ENCODE peak calls at places on chromosomes 5 and 9, in seven cellular contexts. U, Q, J, X, O, V and L are unnamed samples.

GRCh38 chr5:7347377-7347776 is 48.6 kb upstream of the ADCY2 start:
- DNase-seq in U (no peak), Q (no peak), J (no peak), X (no peak), O (no peak), V (no peak), L (no peak)

GRCh38 chr9:133679466-133680051 is 43.4 kb downstream of the DBH start:
- DNase-seq in U (no peak), Q (no peak), J (no peak), X (no peak), O (no peak), V (no peak), L (no peak)

GRCh38 chr5:42836070-42836769 is 24.5 kb upstream of the SELENOP start:
- DNase-seq in U (no peak), Q (no peak), J (no peak), X (no peak), O (no peak), V (no peak), L (no peak)

GRCh38 chr5:160166069-160166972 is 47.1 kb upstream of the PWWP2A start:
- DNase-seq in U (no peak), Q (no peak), J (no peak), X (no peak), O (no peak), V (no peak), L (no peak)

GRCh38 chr5:178329331-178329730 is 96.7 kb upstream of the PHYKPL start:
- DNase-seq in U (no peak), Q (no peak), J (no peak), X (no peak), O (no peak), V (no peak), L (no peak)

GRCh38 chr5:72433520-72433919 is 73.7 kb downstream of the ZNF366 start:
- DNase-seq in U (no peak), Q (no peak), J (no peak), X (no peak), O (no peak), V (no peak), L (no peak)

GRCh38 chr9:109903515-109904138 is 123.6 kb downstream of the PALM2AKAP2 start:
- DNase-seq in U (peak; percentile 46), Q (peak; percentile 53), J (peak; percentile 89), X (peak; percentile 73), O (peak; percentile 28), V (peak; percentile 52), L (no peak)

GRCh38 chr9:4826417-4827166 is 33.8 kb downstream of the RCL1 start:
- DNase-seq in U (no peak), Q (no peak), J (no peak), X (no peak), O (no peak), V (no peak), L (no peak)

GRCh38 chr5:157990583-157991181 is 131.7 kb upstream of the CLINT1 start:
- DNase-seq in U (no peak), Q (no peak), J (no peak), X (no peak), O (no peak), V (no peak), L (no peak)

GRCh38 chr9:13974891-13975290 is 339.1 kb downstream of the NFIB start:
- DNase-seq in U (no peak), Q (no peak), J (no peak), X (no peak), O (no peak), V (no peak), L (no peak)

GRCh38 chr5:142770650-142771609 is 753 bp downstream of the ARHGAP26 start:
- DNase-seq in U (peak; percentile 43), Q (peak; percentile 67), J (peak; percentile 62), X (peak; percentile 67), O (peak; percentile 2), V (peak; percentile 34), L (peak; percentile 38)

GRCh38 chr5:171366645-171367044 is 21.0 kb upstream of the NPM1 start:
- DNase-seq in U (no peak), Q (no peak), J (no peak), X (no peak), O (no peak), V (no peak), L (no peak)

GRCh38 chr5:128695791-128696520 is 157.9 kb upstream of the FBN2 start:
- DNase-seq in U (no peak), Q (no peak), J (peak; percentile 34), X (no peak), O (no peak), V (no peak), L (no peak)

GRCh38 chr5:147441191-147441695 is 68.6 kb downstream of the DPYSL3 start:
- DNase-seq in U (no peak), Q (no peak), J (no peak), X (no peak), O (no peak), V (no peak), L (no peak)

GRCh38 chr9:136409557-136410455 is 608 bp downstream of the ENTR1 start:
- DNase-seq in U (peak; percentile 25), Q (peak; percentile 53), J (peak; percentile 78), X (peak; percentile 58), O (no peak), V (peak; percentile 81), L (peak; percentile 51)

GRCh38 chr9:78568774-78569173 is 271.8 kb downstream of the PSAT1 start:
- DNase-seq in U (no peak), Q (no peak), J (no peak), X (no peak), O (no peak), V (no peak), L (no peak)

GRCh38 chr5:40904205-40904993 is 4.9 kb upstream of the C7 start:
- DNase-seq in U (no peak), Q (peak; percentile 49), J (peak; percentile 75), X (peak; percentile 51), O (no peak), V (peak; percentile 63), L (peak; percentile 8)

GRCh38 chr5:113266227-113266912 is 168.4 kb downstream of the TSSK1B start:
- DNase-seq in U (no peak), Q (peak; percentile 89), J (peak; percentile 36), X (no peak), O (no peak), V (no peak), L (no peak)

GRCh38 chr9:16871358-16872151 is 1.1 kb upstream of the BNC2 start:
- DNase-seq in U (no peak), Q (peak; percentile 47), J (peak; percentile 82), X (peak; percentile 18), O (no peak), V (peak; percentile 82), L (no peak)

GRCh38 chr5:170067574-170068170 is 38.0 kb upstream of the FOXI1 start:
- DNase-seq in U (no peak), Q (no peak), J (no peak), X (no peak), O (no peak), V (no peak), L (no peak)

GRCh38 chr9:96491079-96491879 is 41.3 kb downstream of the HABP4 start:
- DNase-seq in U (no peak), Q (no peak), J (no peak), X (peak; percentile 48), O (peak; percentile 29), V (peak; percentile 53), L (no peak)

GRCh38 chr5:102229685-102230084 is 66.4 kb downstream of the SLCO4C1 start:
- DNase-seq in U (no peak), Q (no peak), J (no peak), X (no peak), O (no peak), V (no peak), L (no peak)

GRCh38 chr9:19036611-19037010 is 3.6 kb upstream of the SAXO1 start:
- DNase-seq in U (no peak), Q (no peak), J (no peak), X (no peak), O (no peak), V (no peak), L (no peak)

GRCh38 chr5:92518318-92518913 is 1062.6 kb downstream of the NR2F1-AS1 start:
- DNase-seq in U (no peak), Q (peak; percentile 62), J (peak; percentile 69), X (peak; percentile 3), O (no peak), V (peak; percentile 33), L (no peak)

GRCh38 chr5:154534457-154535050 is 56.5 kb upstream of the HAND1 start:
- DNase-seq in U (no peak), Q (no peak), J (no peak), X (no peak), O (no peak), V (no peak), L (no peak)

GRCh38 chr5:122985006-122985700 is 51.4 kb downstream of the PPIC start:
- DNase-seq in U (no peak), Q (no peak), J (no peak), X (no peak), O (no peak), V (no peak), L (no peak)

GRCh38 chr5:91296691-91297143 is 86.4 kb downstream of the ARRDC3 start:
- DNase-seq in U (no peak), Q (peak; percentile 55), J (peak; percentile 93), X (no peak), O (no peak), V (peak; percentile 24), L (peak; percentile 5)

GRCh38 chr5:633521-633955 is 21.4 kb downstream of the CEP72 start:
- DNase-seq in U (no peak), Q (no peak), J (peak; percentile 17), X (no peak), O (no peak), V (peak; percentile 86), L (no peak)

GRCh38 chr5:144144956-144145751 is 25.3 kb downstream of the YIPF5 start:
- DNase-seq in U (no peak), Q (peak; percentile 68), J (no peak), X (no peak), O (no peak), V (no peak), L (no peak)

GRCh38 chr9:108282872-108283271 is 572.9 kb downstream of the ACTL7B start:
- DNase-seq in U (no peak), Q (no peak), J (peak; percentile 24), X (no peak), O (no peak), V (no peak), L (no peak)

GRCh38 chr5:178123987-178124925 is 6.6 kb upstream of the RMND5B start:
- DNase-seq in U (no peak), Q (no peak), J (no peak), X (no peak), O (no peak), V (no peak), L (no peak)

GRCh38 chr5:134145779-134146581 is 30.8 kb downstream of the SKP1 start:
- DNase-seq in U (peak; percentile 82), Q (peak; percentile 62), J (peak; percentile 75), X (peak; percentile 89), O (peak; percentile 23), V (peak; percentile 60), L (peak; percentile 38)

GRCh38 chr9:94827584-94828304 is 101.2 kb downstream of the AOPEP start:
- DNase-seq in U (no peak), Q (no peak), J (no peak), X (no peak), O (no peak), V (no peak), L (no peak)

GRCh38 chr5:12845549-12846159 is 941.4 kb upstream of the CTNND2 start:
- DNase-seq in U (no peak), Q (no peak), J (no peak), X (no peak), O (no peak), V (no peak), L (no peak)

GRCh38 chr5:141875022-141875740 is 3.0 kb downstream of the PCDH1 start:
- DNase-seq in U (no peak), Q (no peak), J (no peak), X (no peak), O (no peak), V (no peak), L (no peak)

GRCh38 chr5:142244440-142244839 is 80.4 kb downstream of the SPRY4 start:
- DNase-seq in U (no peak), Q (no peak), J (no peak), X (no peak), O (no peak), V (no peak), L (no peak)

GRCh38 chr9:76987594-76988200 is 31.8 kb upstream of the FOXB2 start:
- DNase-seq in U (no peak), Q (peak; percentile 35), J (peak; percentile 65), X (no peak), O (peak; percentile 44), V (peak; percentile 46), L (no peak)

GRCh38 chr9:71762900-71763653 is 5.2 kb downstream of the CEMIP2 start:
- DNase-seq in U (no peak), Q (peak; percentile 68), J (peak; percentile 83), X (no peak), O (no peak), V (peak; percentile 37), L (no peak)